ENCODE peak calls at places on chromosomes 3 and 15, in four cellular contexts. B is AG08395, T is kidney, A is HL-60. S is an unnamed sample.

GRCh38 chr3:99634881-99635280 is 3.5 kb upstream of the COL8A1 start:
- DNase-seq in B (no peak), T (no peak), A (no peak), S (no peak)

GRCh38 chr3:66372681-66373350 is 128.0 kb downstream of the LRIG1 start:
- DNase-seq in B (peak), T (no peak), A (no peak), S (peak)

GRCh38 chr3:30665539-30665938 is 59.1 kb downstream of the TGFBR2 start:
- DNase-seq in B (no peak), T (no peak), A (no peak), S (no peak)

GRCh38 chr3:50971487-50971924 is 296.8 kb downstream of the DOCK3 start:
- DNase-seq in B (peak), T (no peak), A (peak), S (no peak)

GRCh38 chr3:35659808-35660207 is 20.5 kb downstream of the ARPP21 start:
- DNase-seq in B (no peak), T (no peak), A (no peak), S (no peak)

GRCh38 chr3:171028779-171029232 is 2.3 kb upstream of the SLC2A2 start:
- DNase-seq in B (peak), T (no peak), A (no peak), S (no peak)

GRCh38 chr3:21718161-21718765 is 32.7 kb downstream of the ZNF385D start:
- DNase-seq in B (peak), T (no peak), A (no peak), S (no peak)

GRCh38 chr15:74208901-74209559 is 6.4 kb upstream of the STRA6 start:
- DNase-seq in B (peak), T (no peak), A (no peak), S (no peak)

GRCh38 chr15:38075466-38075865 is 141.0 kb downstream of the TMCO5A start:
- DNase-seq in B (no peak), T (no peak), A (no peak), S (no peak)

GRCh38 chr15:64618569-64618968 is 156.8 kb downstream of the RBPMS2 start:
- DNase-seq in B (no peak), T (no peak), A (no peak), S (no peak)

GRCh38 chr3:196624907-196625306 is 14.6 kb upstream of the NRROS start:
- DNase-seq in B (no peak), T (no peak), A (peak), S (peak)

GRCh38 chr3:51982838-51983577 is at the start of gene ACY1:
- DNase-seq in B (peak), T (peak), A (peak), S (peak)

GRCh38 chr15:60840703-60841411 is 361.9 kb upstream of the ICE2 start:
- DNase-seq in B (no peak), T (no peak), A (no peak), S (no peak)

GRCh38 chr15:63971427-63971805 is 74.9 kb downstream of the DAPK2 start:
- DNase-seq in B (no peak), T (peak), A (no peak), S (no peak)

GRCh38 chr3:89025185-89025584 is 82.2 kb upstream of the EPHA3 start:
- DNase-seq in B (peak), T (no peak), A (no peak), S (no peak)

GRCh38 chr3:188244395-188244861 is 90.5 kb downstream of the LPP start:
- DNase-seq in B (peak), T (no peak), A (no peak), S (no peak)

GRCh38 chr3:50529996-50530706 is 26.7 kb upstream of the CACNA2D2 start:
- DNase-seq in B (no peak), T (no peak), A (no peak), S (no peak)

GRCh38 chr15:98823012-98823458 is 174.7 kb downstream of the IGF1R start:
- DNase-seq in B (peak), T (no peak), A (peak), S (no peak)

S was measured in left ventricle myocardium inferior.